ENCODE peak calls at places on chromosomes 12 and 14, in four cellular contexts. One of them, this sample, is unnamed.

GRCh38 chr12:80230068-80230467 is 130.7 kb downstream of the OTOGL start:
- DNase-seq in IMR-90: no peak
- DNase-seq in aorta: no peak
- DNase-seq in CD4-positive, CD25-positive, alpha-beta regulatory T cell: no peak
- DNase-seq in this sample: no peak

GRCh38 chr14:91890291-91890749 is 23.0 kb upstream of the TC2N start:
- DNase-seq in IMR-90: no peak
- DNase-seq in aorta: no peak
- DNase-seq in CD4-positive, CD25-positive, alpha-beta regulatory T cell: no peak
- DNase-seq in this sample: no peak

GRCh38 chr12:49550853-49551252 is 12.0 kb downstream of the KCNH3 start:
- DNase-seq in IMR-90: no peak
- DNase-seq in aorta: no peak
- DNase-seq in CD4-positive, CD25-positive, alpha-beta regulatory T cell: no peak
- DNase-seq in this sample: no peak

GRCh38 chr12:71840226-71840847 is 778 bp downstream of the TBC1D15 start:
- DNase-seq in IMR-90: peak
- DNase-seq in aorta: no peak
- DNase-seq in CD4-positive, CD25-positive, alpha-beta regulatory T cell: no peak
- DNase-seq in this sample: no peak

GRCh38 chr12:39935275-39935674 is 170.6 kb downstream of the SLC2A13 start:
- DNase-seq in IMR-90: peak
- DNase-seq in aorta: no peak
- DNase-seq in CD4-positive, CD25-positive, alpha-beta regulatory T cell: no peak
- DNase-seq in this sample: no peak

GRCh38 chr14:75979071-75979571 is 2.7 kb downstream of the TGFB3 start:
- DNase-seq in IMR-90: peak
- DNase-seq in aorta: no peak
- DNase-seq in CD4-positive, CD25-positive, alpha-beta regulatory T cell: no peak
- DNase-seq in this sample: peak

GRCh38 chr12:132116709-132117557 is 27.2 kb downstream of the DDX51 start:
- DNase-seq in IMR-90: no peak
- DNase-seq in aorta: no peak
- DNase-seq in CD4-positive, CD25-positive, alpha-beta regulatory T cell: no peak
- DNase-seq in this sample: no peak

GRCh38 chr12:12812163-12812562 is 983 bp upstream of the DDX47 start:
- DNase-seq in IMR-90: no peak
- DNase-seq in aorta: no peak
- DNase-seq in CD4-positive, CD25-positive, alpha-beta regulatory T cell: no peak
- DNase-seq in this sample: no peak

GRCh38 chr12:71216725-71217579 is 59.2 kb upstream of the TSPAN8 start:
- DNase-seq in IMR-90: peak
- DNase-seq in aorta: no peak
- DNase-seq in CD4-positive, CD25-positive, alpha-beta regulatory T cell: no peak
- DNase-seq in this sample: no peak

GRCh38 chr12:92133795-92134637 is 11.6 kb downstream of the BTG1 start:
- DNase-seq in IMR-90: no peak
- DNase-seq in aorta: no peak
- DNase-seq in CD4-positive, CD25-positive, alpha-beta regulatory T cell: no peak
- DNase-seq in this sample: no peak

GRCh38 chr12:53733051-53733812 is 6.0 kb upstream of the CALCOCO1 start:
- DNase-seq in IMR-90: peak
- DNase-seq in aorta: no peak
- DNase-seq in CD4-positive, CD25-positive, alpha-beta regulatory T cell: no peak
- DNase-seq in this sample: no peak

GRCh38 chr12:3170423-3171194 is 93.4 kb downstream of the TSPAN9 start:
- DNase-seq in IMR-90: peak
- DNase-seq in aorta: peak
- DNase-seq in CD4-positive, CD25-positive, alpha-beta regulatory T cell: no peak
- DNase-seq in this sample: no peak

GRCh38 chr14:38248629-38249028 is 7.3 kb downstream of the CLEC14A start:
- DNase-seq in IMR-90: no peak
- DNase-seq in aorta: no peak
- DNase-seq in CD4-positive, CD25-positive, alpha-beta regulatory T cell: no peak
- DNase-seq in this sample: no peak

GRCh38 chr12:122732170-122732569 is 1.5 kb upstream of the HCAR1 start:
- DNase-seq in IMR-90: no peak
- DNase-seq in aorta: no peak
- DNase-seq in CD4-positive, CD25-positive, alpha-beta regulatory T cell: no peak
- DNase-seq in this sample: no peak

GRCh38 chr12:104423273-104423672 is 33.5 kb upstream of the CHST11 start:
- DNase-seq in IMR-90: no peak
- DNase-seq in aorta: no peak
- DNase-seq in CD4-positive, CD25-positive, alpha-beta regulatory T cell: no peak
- DNase-seq in this sample: no peak

GRCh38 chr14:106185837-106186233 is 659.5 kb downstream of the TMEM121 start:
- DNase-seq in IMR-90: no peak
- DNase-seq in aorta: no peak
- DNase-seq in CD4-positive, CD25-positive, alpha-beta regulatory T cell: no peak
- DNase-seq in this sample: no peak

GRCh38 chr12:68349921-68350606 is 17.9 kb upstream of the MDM1 start:
- DNase-seq in IMR-90: no peak
- DNase-seq in aorta: no peak
- DNase-seq in CD4-positive, CD25-positive, alpha-beta regulatory T cell: no peak
- DNase-seq in this sample: no peak

GRCh38 chr12:118711185-118711584 is 270.2 kb upstream of the SRRM4 start:
- DNase-seq in IMR-90: no peak
- DNase-seq in aorta: no peak
- DNase-seq in CD4-positive, CD25-positive, alpha-beta regulatory T cell: no peak
- DNase-seq in this sample: no peak

GRCh38 chr12:27575780-27576154 is 51.8 kb downstream of the PPFIBP1 start:
- DNase-seq in IMR-90: no peak
- DNase-seq in aorta: no peak
- DNase-seq in CD4-positive, CD25-positive, alpha-beta regulatory T cell: no peak
- DNase-seq in this sample: no peak

GRCh38 chr12:47818701-47819543 is 781 bp downstream of the HDAC7 start:
- DNase-seq in IMR-90: no peak
- DNase-seq in aorta: peak
- DNase-seq in CD4-positive, CD25-positive, alpha-beta regulatory T cell: peak
- DNase-seq in this sample: peak

GRCh38 chr12:42332301-42332894 is 6.4 kb downstream of the PPHLN1 start:
- DNase-seq in IMR-90: peak
- DNase-seq in aorta: no peak
- DNase-seq in CD4-positive, CD25-positive, alpha-beta regulatory T cell: no peak
- DNase-seq in this sample: no peak

GRCh38 chr14:94597788-94598187 is 14.4 kb upstream of the SERPINA3 start:
- DNase-seq in IMR-90: no peak
- DNase-seq in aorta: peak
- DNase-seq in CD4-positive, CD25-positive, alpha-beta regulatory T cell: no peak
- DNase-seq in this sample: no peak

GRCh38 chr12:124169577-124169976 is 125.3 kb upstream of the RFLNA start:
- DNase-seq in IMR-90: no peak
- DNase-seq in aorta: no peak
- DNase-seq in CD4-positive, CD25-positive, alpha-beta regulatory T cell: no peak
- DNase-seq in this sample: no peak

GRCh38 chr14:49944501-49944900 is 51.6 kb downstream of the ARF6 start:
- DNase-seq in IMR-90: no peak
- DNase-seq in aorta: no peak
- DNase-seq in CD4-positive, CD25-positive, alpha-beta regulatory T cell: no peak
- DNase-seq in this sample: no peak

GRCh38 chr14:49950275-49951250 is 57.7 kb downstream of the ARF6 start:
- DNase-seq in IMR-90: no peak
- DNase-seq in aorta: no peak
- DNase-seq in CD4-positive, CD25-positive, alpha-beta regulatory T cell: no peak
- DNase-seq in this sample: no peak

GRCh38 chr14:49942090-49942489 is 49.2 kb downstream of the ARF6 start:
- DNase-seq in IMR-90: no peak
- DNase-seq in aorta: no peak
- DNase-seq in CD4-positive, CD25-positive, alpha-beta regulatory T cell: no peak
- DNase-seq in this sample: no peak

GRCh38 chr14:49945448-49946319 is 52.8 kb downstream of the ARF6 start:
- DNase-seq in IMR-90: no peak
- DNase-seq in aorta: no peak
- DNase-seq in CD4-positive, CD25-positive, alpha-beta regulatory T cell: no peak
- DNase-seq in this sample: peak

DNA sequence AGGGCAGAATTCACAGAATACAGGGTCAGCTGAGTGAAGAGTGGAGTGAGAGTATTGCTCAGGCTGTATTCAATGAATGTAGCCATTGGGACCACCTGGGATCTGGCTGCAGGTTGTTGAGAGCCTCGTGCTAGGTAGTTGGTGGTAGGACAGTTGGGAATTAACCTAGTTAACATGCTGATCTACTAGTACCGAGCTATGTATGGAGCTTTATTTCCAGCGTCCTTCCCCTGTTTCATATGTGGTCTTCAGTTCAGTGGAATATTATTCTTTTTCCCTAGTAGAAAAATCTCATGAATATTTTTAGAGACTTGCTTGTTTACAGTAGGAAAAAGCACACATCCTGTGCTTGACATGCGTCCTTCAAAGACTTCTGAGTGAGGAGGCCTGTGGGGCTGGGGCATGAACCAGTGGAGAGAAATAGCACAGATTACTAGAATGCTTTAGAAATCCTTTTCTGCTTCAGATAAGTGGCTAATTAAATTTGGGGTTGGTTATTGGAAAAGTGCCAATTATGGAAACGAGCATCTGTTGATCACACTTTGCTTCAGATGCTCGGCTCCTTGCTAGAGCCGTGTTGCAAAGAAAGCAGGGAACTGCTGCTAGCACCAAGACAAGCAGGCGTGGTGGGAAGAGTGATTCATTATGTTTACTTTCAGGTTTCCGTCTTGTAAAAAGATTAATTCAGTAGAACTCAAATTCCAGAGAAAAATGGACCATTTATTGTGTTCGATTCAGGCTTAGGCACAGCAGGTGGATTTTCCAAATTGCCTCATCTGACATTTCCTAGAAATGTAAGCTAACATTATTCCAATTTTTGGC is 53.6 kb downstream of the ARF6 start:
- DNase-seq in IMR-90: peak
- DNase-seq in aorta: no peak
- DNase-seq in CD4-positive, CD25-positive, alpha-beta regulatory T cell: no peak
- DNase-seq in this sample: no peak
- H3K4me3 ChIP-seq in IMR-90: no peak
- H3K4me3 ChIP-seq in aorta: no peak
- H3K4me3 ChIP-seq in CD4-positive, CD25-positive, alpha-beta regulatory T cell: peak
- H3K4me3 ChIP-seq in this sample: no peak

GRCh38 chr14:71780822-71781221 is 151.4 kb upstream of the RGS6 start:
- DNase-seq in IMR-90: no peak
- DNase-seq in aorta: no peak
- DNase-seq in CD4-positive, CD25-positive, alpha-beta regulatory T cell: no peak
- DNase-seq in this sample: no peak

GRCh38 chr14:71776463-71777359 is 155.5 kb upstream of the RGS6 start:
- DNase-seq in IMR-90: peak
- DNase-seq in aorta: no peak
- DNase-seq in CD4-positive, CD25-positive, alpha-beta regulatory T cell: no peak
- DNase-seq in this sample: no peak

GRCh38 chr14:71783101-71783500 is 149.1 kb upstream of the RGS6 start:
- DNase-seq in IMR-90: no peak
- DNase-seq in aorta: no peak
- DNase-seq in CD4-positive, CD25-positive, alpha-beta regulatory T cell: no peak
- DNase-seq in this sample: no peak

GRCh38 chr14:71783786-71784185 is 148.4 kb upstream of the RGS6 start:
- DNase-seq in IMR-90: no peak
- DNase-seq in aorta: no peak
- DNase-seq in CD4-positive, CD25-positive, alpha-beta regulatory T cell: no peak
- DNase-seq in this sample: no peak

GRCh38 chr14:71780075-71780474 is 152.2 kb upstream of the RGS6 start:
- DNase-seq in IMR-90: no peak
- DNase-seq in aorta: no peak
- DNase-seq in CD4-positive, CD25-positive, alpha-beta regulatory T cell: no peak
- DNase-seq in this sample: no peak
- H3K27ac ChIP-seq in IMR-90: no peak
- H3K27ac ChIP-seq in aorta: no peak
- H3K27ac ChIP-seq in CD4-positive, CD25-positive, alpha-beta regulatory T cell: no peak
- H3K27ac ChIP-seq in this sample: no peak

GRCh38 chr12:58087428-58088117 is 146.2 kb downstream of the ATP23 start:
- DNase-seq in IMR-90: no peak
- DNase-seq in aorta: no peak
- DNase-seq in CD4-positive, CD25-positive, alpha-beta regulatory T cell: no peak
- DNase-seq in this sample: no peak
- H3K4me3 ChIP-seq in IMR-90: no peak
- H3K4me3 ChIP-seq in aorta: no peak
- H3K4me3 ChIP-seq in CD4-positive, CD25-positive, alpha-beta regulatory T cell: no peak
- H3K4me3 ChIP-seq in this sample: no peak

GRCh38 chr14:103129301-103130016 is 6.2 kb downstream of the TNFAIP2 start:
- DNase-seq in IMR-90: no peak
- DNase-seq in aorta: no peak
- DNase-seq in CD4-positive, CD25-positive, alpha-beta regulatory T cell: no peak
- DNase-seq in this sample: no peak

GRCh38 chr14:103127356-103127755 is 4.1 kb downstream of the TNFAIP2 start:
- DNase-seq in IMR-90: no peak
- DNase-seq in aorta: peak
- DNase-seq in CD4-positive, CD25-positive, alpha-beta regulatory T cell: no peak
- DNase-seq in this sample: no peak

GRCh38 chr14:103128631-103129300 is 5.5 kb downstream of the TNFAIP2 start:
- DNase-seq in IMR-90: no peak
- DNase-seq in aorta: peak
- DNase-seq in CD4-positive, CD25-positive, alpha-beta regulatory T cell: no peak
- DNase-seq in this sample: no peak

GRCh38 chr14:103126873-103127304 is 3.6 kb downstream of the TNFAIP2 start:
- DNase-seq in IMR-90: no peak
- DNase-seq in aorta: peak
- DNase-seq in CD4-positive, CD25-positive, alpha-beta regulatory T cell: no peak
- DNase-seq in this sample: no peak

GRCh38 chr14:103127861-103128598 is 4.8 kb downstream of the TNFAIP2 start:
- DNase-seq in IMR-90: no peak
- DNase-seq in aorta: peak
- DNase-seq in CD4-positive, CD25-positive, alpha-beta regulatory T cell: no peak
- DNase-seq in this sample: no peak
- H3K27ac ChIP-seq in IMR-90: no peak
- H3K27ac ChIP-seq in aorta: no peak
- H3K27ac ChIP-seq in CD4-positive, CD25-positive, alpha-beta regulatory T cell: no peak
- H3K27ac ChIP-seq in this sample: no peak